ENCODE peak calls at places on chromosome 6, in ten cellular contexts. One of them, this sample, is unnamed. For H3K4me1 and H3K27me3, the result is how much of the 10 kb centered on the place peaks cover.

GRCh38 chr6:121698617-121699016 is 263.2 kb downstream of the GJA1 start:
- DNase-seq in HCT116: no peak
- DNase-seq in foreskin keratinocyte: no peak
- DNase-seq in prostate gland: no peak
- DNase-seq in heart right ventricle: no peak
- DNase-seq in BE2C: no peak
- DNase-seq in Peyer's patch: no peak
- DNase-seq in colonic mucosa: no peak
- DNase-seq in neural progenitor cell: no peak
- DNase-seq in lower lobe of right lung: no peak
- DNase-seq in this sample: no peak

GRCh38 chr6:89302936-89303335 is 12.2 kb downstream of the GABRR2 start:
- DNase-seq in HCT116: no peak
- DNase-seq in foreskin keratinocyte: no peak
- DNase-seq in prostate gland: no peak
- DNase-seq in heart right ventricle: no peak
- DNase-seq in BE2C: no peak
- DNase-seq in Peyer's patch: no peak
- DNase-seq in colonic mucosa: no peak
- DNase-seq in neural progenitor cell: no peak
- DNase-seq in lower lobe of right lung: no peak
- DNase-seq in this sample: no peak

GRCh38 chr6:42046491-42047219 is 3.7 kb upstream of the TAF8 start:
- DNase-seq in HCT116: no peak
- DNase-seq in foreskin keratinocyte: peak
- DNase-seq in prostate gland: peak
- DNase-seq in heart right ventricle: no peak
- DNase-seq in BE2C: no peak
- DNase-seq in Peyer's patch: no peak
- DNase-seq in colonic mucosa: no peak
- DNase-seq in neural progenitor cell: no peak
- DNase-seq in lower lobe of right lung: no peak
- DNase-seq in this sample: no peak

GRCh38 chr6:107708435-107708834 is 115.7 kb downstream of the SCML4 start:
- DNase-seq in HCT116: no peak
- DNase-seq in foreskin keratinocyte: no peak
- DNase-seq in prostate gland: no peak
- DNase-seq in heart right ventricle: no peak
- DNase-seq in BE2C: no peak
- DNase-seq in Peyer's patch: no peak
- DNase-seq in colonic mucosa: no peak
- DNase-seq in neural progenitor cell: no peak
- DNase-seq in lower lobe of right lung: no peak
- DNase-seq in this sample: no peak

GRCh38 chr6:162973141-162973872 is 245.5 kb downstream of the PACRG start:
- DNase-seq in HCT116: no peak
- DNase-seq in foreskin keratinocyte: no peak
- DNase-seq in prostate gland: no peak
- DNase-seq in heart right ventricle: no peak
- DNase-seq in BE2C: peak
- DNase-seq in Peyer's patch: no peak
- DNase-seq in colonic mucosa: no peak
- DNase-seq in neural progenitor cell: peak
- DNase-seq in lower lobe of right lung: no peak
- DNase-seq in this sample: no peak

GRCh38 chr6:51570168-51570921 is 517.1 kb downstream of the PKHD1 start:
- DNase-seq in HCT116: no peak
- DNase-seq in foreskin keratinocyte: peak
- DNase-seq in prostate gland: no peak
- DNase-seq in heart right ventricle: no peak
- DNase-seq in BE2C: no peak
- DNase-seq in Peyer's patch: no peak
- DNase-seq in colonic mucosa: no peak
- DNase-seq in neural progenitor cell: no peak
- DNase-seq in lower lobe of right lung: no peak
- DNase-seq in this sample: no peak

GRCh38 chr6:49556429-49556837 is 6.0 kb downstream of the C6orf141 start:
- DNase-seq in HCT116: peak
- DNase-seq in foreskin keratinocyte: peak
- DNase-seq in prostate gland: no peak
- DNase-seq in heart right ventricle: no peak
- DNase-seq in BE2C: no peak
- DNase-seq in Peyer's patch: no peak
- DNase-seq in colonic mucosa: peak
- DNase-seq in neural progenitor cell: no peak
- DNase-seq in lower lobe of right lung: no peak
- DNase-seq in this sample: no peak

GRCh38 chr6:144317736-144318135 is 32.6 kb downstream of the UTRN start:
- DNase-seq in HCT116: no peak
- DNase-seq in foreskin keratinocyte: no peak
- DNase-seq in prostate gland: no peak
- DNase-seq in heart right ventricle: no peak
- DNase-seq in BE2C: no peak
- DNase-seq in Peyer's patch: no peak
- DNase-seq in colonic mucosa: no peak
- DNase-seq in neural progenitor cell: no peak
- DNase-seq in lower lobe of right lung: no peak
- DNase-seq in this sample: no peak

GRCh38 chr6:149234051-149234962 is 83.2 kb upstream of the TAB2 start:
- DNase-seq in HCT116: peak
- DNase-seq in foreskin keratinocyte: peak
- DNase-seq in prostate gland: no peak
- DNase-seq in heart right ventricle: no peak
- DNase-seq in BE2C: no peak
- DNase-seq in Peyer's patch: no peak
- DNase-seq in colonic mucosa: no peak
- DNase-seq in neural progenitor cell: no peak
- DNase-seq in lower lobe of right lung: no peak
- DNase-seq in this sample: no peak

GRCh38 chr6:39206250-39206721 is 23.0 kb downstream of the KCNK5 start:
- DNase-seq in HCT116: no peak
- DNase-seq in foreskin keratinocyte: no peak
- DNase-seq in prostate gland: no peak
- DNase-seq in heart right ventricle: no peak
- DNase-seq in BE2C: no peak
- DNase-seq in Peyer's patch: no peak
- DNase-seq in colonic mucosa: no peak
- DNase-seq in neural progenitor cell: no peak
- DNase-seq in lower lobe of right lung: peak
- DNase-seq in this sample: no peak

GRCh38 chr6:71367763-71368162 is 79.2 kb downstream of the OGFRL1 start:
- DNase-seq in HCT116: no peak
- DNase-seq in foreskin keratinocyte: peak
- DNase-seq in prostate gland: no peak
- DNase-seq in heart right ventricle: no peak
- DNase-seq in BE2C: no peak
- DNase-seq in Peyer's patch: no peak
- DNase-seq in colonic mucosa: no peak
- DNase-seq in neural progenitor cell: no peak
- DNase-seq in lower lobe of right lung: no peak
- DNase-seq in this sample: no peak

GRCh38 chr6:41450581-41450980 is 95.6 kb upstream of the FOXP4 start:
- DNase-seq in HCT116: no peak
- DNase-seq in foreskin keratinocyte: no peak
- DNase-seq in prostate gland: no peak
- DNase-seq in heart right ventricle: no peak
- DNase-seq in BE2C: no peak
- DNase-seq in Peyer's patch: no peak
- DNase-seq in colonic mucosa: no peak
- DNase-seq in neural progenitor cell: no peak
- DNase-seq in lower lobe of right lung: no peak
- DNase-seq in this sample: no peak

GRCh38 chr6:37516920-37517405 is 17.3 kb upstream of the CCDC167 start:
- DNase-seq in HCT116: no peak
- DNase-seq in foreskin keratinocyte: no peak
- DNase-seq in prostate gland: no peak
- DNase-seq in heart right ventricle: no peak
- DNase-seq in BE2C: peak
- DNase-seq in Peyer's patch: no peak
- DNase-seq in colonic mucosa: no peak
- DNase-seq in neural progenitor cell: no peak
- DNase-seq in lower lobe of right lung: no peak
- DNase-seq in this sample: no peak

GRCh38 chr6:113171882-113172281 is 685.3 kb upstream of the MARCKS start:
- DNase-seq in HCT116: no peak
- DNase-seq in foreskin keratinocyte: no peak
- DNase-seq in prostate gland: no peak
- DNase-seq in heart right ventricle: no peak
- DNase-seq in BE2C: no peak
- DNase-seq in Peyer's patch: no peak
- DNase-seq in colonic mucosa: no peak
- DNase-seq in neural progenitor cell: no peak
- DNase-seq in lower lobe of right lung: no peak
- DNase-seq in this sample: no peak

GRCh38 chr6:161353208-161353613 is 79.3 kb upstream of the AGPAT4 start:
- DNase-seq in HCT116: peak
- DNase-seq in foreskin keratinocyte: no peak
- DNase-seq in prostate gland: no peak
- DNase-seq in heart right ventricle: no peak
- DNase-seq in BE2C: peak
- DNase-seq in Peyer's patch: no peak
- DNase-seq in colonic mucosa: no peak
- DNase-seq in neural progenitor cell: peak
- DNase-seq in lower lobe of right lung: no peak
- DNase-seq in this sample: peak

GRCh38 chr6:104940238-104940880 is 16.5 kb upstream of the LIN28B start:
- DNase-seq in HCT116: no peak
- DNase-seq in foreskin keratinocyte: no peak
- DNase-seq in prostate gland: no peak
- DNase-seq in heart right ventricle: no peak
- DNase-seq in BE2C: peak
- DNase-seq in Peyer's patch: no peak
- DNase-seq in colonic mucosa: no peak
- DNase-seq in neural progenitor cell: peak
- DNase-seq in lower lobe of right lung: no peak
- DNase-seq in this sample: no peak

GRCh38 chr6:2181567-2181966 is 63.8 kb downstream of the GMDS start:
- DNase-seq in HCT116: no peak
- DNase-seq in foreskin keratinocyte: no peak
- DNase-seq in prostate gland: no peak
- DNase-seq in heart right ventricle: no peak
- DNase-seq in BE2C: no peak
- DNase-seq in Peyer's patch: no peak
- DNase-seq in colonic mucosa: no peak
- DNase-seq in neural progenitor cell: no peak
- DNase-seq in lower lobe of right lung: no peak
- DNase-seq in this sample: no peak

GRCh38 chr6:135105299-135105698 is 50.7 kb upstream of the HBS1L start:
- DNase-seq in HCT116: no peak
- DNase-seq in foreskin keratinocyte: no peak
- DNase-seq in prostate gland: no peak
- DNase-seq in heart right ventricle: no peak
- DNase-seq in BE2C: no peak
- DNase-seq in Peyer's patch: no peak
- DNase-seq in colonic mucosa: no peak
- DNase-seq in neural progenitor cell: no peak
- DNase-seq in lower lobe of right lung: no peak
- DNase-seq in this sample: no peak
- H3K4me1 ChIP-seq in HCT116: under half
- H3K4me1 ChIP-seq in foreskin keratinocyte: under half
- H3K4me1 ChIP-seq in prostate gland: under half
- H3K4me1 ChIP-seq in heart right ventricle: under half
- H3K4me1 ChIP-seq in BE2C: under half
- H3K4me1 ChIP-seq in Peyer's patch: under half
- H3K4me1 ChIP-seq in colonic mucosa: under half
- H3K4me1 ChIP-seq in neural progenitor cell: under half
- H3K4me1 ChIP-seq in lower lobe of right lung: under half
- H3K4me1 ChIP-seq in this sample: under half

DNA sequence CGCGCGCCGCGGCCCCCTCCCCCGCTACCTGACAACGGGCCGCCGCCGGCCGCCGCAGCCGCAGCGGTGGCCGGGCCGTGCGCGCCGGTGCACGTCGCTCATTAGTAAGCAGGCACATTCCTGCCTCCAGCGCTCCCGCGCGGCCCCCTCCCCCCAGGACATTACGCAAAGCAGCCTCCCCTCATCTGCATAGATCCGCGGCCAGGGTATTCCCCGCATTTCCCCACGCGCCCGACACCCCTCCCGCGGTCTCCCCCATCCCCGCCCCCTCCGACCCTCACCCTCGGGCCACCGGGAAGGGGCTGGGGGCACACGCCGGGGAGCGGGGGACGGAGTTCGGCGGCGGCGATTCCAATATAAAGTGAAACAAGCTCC is at the start of gene HIVEP2:
- DNase-seq in HCT116: no peak
- DNase-seq in foreskin keratinocyte: peak
- DNase-seq in prostate gland: peak
- DNase-seq in heart right ventricle: peak
- DNase-seq in BE2C: peak
- DNase-seq in Peyer's patch: peak
- DNase-seq in colonic mucosa: peak
- DNase-seq in neural progenitor cell: peak
- DNase-seq in lower lobe of right lung: peak
- DNase-seq in this sample: peak
- H3K27me3 ChIP-seq in HCT116: under half
- H3K27me3 ChIP-seq in foreskin keratinocyte: under half
- H3K27me3 ChIP-seq in prostate gland: under half
- H3K27me3 ChIP-seq in heart right ventricle: under half
- H3K27me3 ChIP-seq in BE2C: half or more
- H3K27me3 ChIP-seq in Peyer's patch: under half
- H3K27me3 ChIP-seq in colonic mucosa: under half
- H3K27me3 ChIP-seq in neural progenitor cell: under half
- H3K27me3 ChIP-seq in lower lobe of right lung: under half
- H3K27me3 ChIP-seq in this sample: under half

GRCh38 chr6:132967871-132968270 is 153.5 kb downstream of the RPS12 start:
- DNase-seq in HCT116: no peak
- DNase-seq in foreskin keratinocyte: no peak
- DNase-seq in prostate gland: no peak
- DNase-seq in heart right ventricle: no peak
- DNase-seq in BE2C: no peak
- DNase-seq in Peyer's patch: no peak
- DNase-seq in colonic mucosa: no peak
- DNase-seq in neural progenitor cell: no peak
- DNase-seq in lower lobe of right lung: no peak
- DNase-seq in this sample: no peak
- TF ChIP-seq CTCF in HCT116: no peak
- TF ChIP-seq CTCF in foreskin keratinocyte: no peak
- TF ChIP-seq CTCF in prostate gland: no peak
- TF ChIP-seq CTCF in heart right ventricle: no peak
- TF ChIP-seq CTCF in BE2C: no peak
- TF ChIP-seq CTCF in Peyer's patch: no peak
- TF ChIP-seq CTCF in colonic mucosa: no peak
- TF ChIP-seq CTCF in neural progenitor cell: no peak
- TF ChIP-seq CTCF in lower lobe of right lung: no peak
- TF ChIP-seq CTCF in this sample: no peak

DNA sequence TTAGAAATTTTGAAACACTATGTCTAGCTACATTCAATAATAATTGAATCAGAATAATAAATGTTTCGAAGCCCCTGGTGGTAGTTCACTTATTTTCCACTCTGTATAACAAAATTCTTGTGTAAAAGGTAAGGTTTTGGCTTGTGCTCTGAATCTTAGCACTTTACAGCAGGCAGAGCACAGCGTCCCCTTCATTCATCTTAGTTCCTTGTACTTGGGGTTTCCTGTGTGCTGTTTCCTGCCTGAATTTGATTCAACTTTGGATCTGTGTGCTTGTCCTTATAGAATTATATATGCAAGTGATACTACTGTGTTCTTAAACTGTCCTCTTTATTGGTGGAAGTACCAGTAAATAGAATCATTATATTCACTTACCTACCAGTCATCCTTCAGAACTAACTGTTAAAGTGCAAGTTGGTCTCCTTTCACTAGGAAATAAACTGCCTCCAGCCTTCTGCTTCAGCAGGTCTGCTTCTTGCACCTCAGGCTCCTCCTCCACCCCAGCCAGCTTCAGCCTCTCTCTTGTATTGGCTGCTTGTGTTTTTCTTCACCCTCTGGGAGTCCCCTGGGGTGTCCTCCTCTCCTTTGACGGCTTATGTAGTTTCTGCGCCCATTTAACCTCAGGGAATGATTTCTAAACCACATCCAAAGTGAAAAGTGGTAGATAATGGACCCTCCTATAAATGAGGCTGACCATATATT is 28.8 kb upstream of the TULP4 start:
- DNase-seq in HCT116: no peak
- DNase-seq in foreskin keratinocyte: no peak
- DNase-seq in prostate gland: no peak
- DNase-seq in heart right ventricle: no peak
- DNase-seq in BE2C: no peak
- DNase-seq in Peyer's patch: no peak
- DNase-seq in colonic mucosa: no peak
- DNase-seq in neural progenitor cell: peak
- DNase-seq in lower lobe of right lung: no peak
- DNase-seq in this sample: peak
- H3K4me1 ChIP-seq in HCT116: under half
- H3K4me1 ChIP-seq in foreskin keratinocyte: under half
- H3K4me1 ChIP-seq in prostate gland: under half
- H3K4me1 ChIP-seq in heart right ventricle: under half
- H3K4me1 ChIP-seq in BE2C: under half
- H3K4me1 ChIP-seq in Peyer's patch: under half
- H3K4me1 ChIP-seq in colonic mucosa: under half
- H3K4me1 ChIP-seq in neural progenitor cell: under half
- H3K4me1 ChIP-seq in lower lobe of right lung: under half
- H3K4me1 ChIP-seq in this sample: under half